ENCODE peak calls at places on chromosomes 3 and 15, in four cellular contexts. A is ascending aorta, T is endodermal cell, R is progenitor cell of endocrine pancreas. K is an unnamed sample.
A peak's percentile ranks its signal among the peaks of the same experiment; 100 is the strongest.

GRCh38 chr3:55651011-55651410 is 163.9 kb upstream of the WNT5A start:
- DNase-seq in R (no peak), T (no peak), A (no peak), K (no peak)

GRCh38 chr3:62587579-62588031 is 214.3 kb upstream of the FEZF2 start:
- DNase-seq in R (no peak), A (no peak), T (no peak), K (no peak)

GRCh38 chr3:77319711-77320110 is 279.8 kb downstream of the ROBO2 start:
- DNase-seq in T (peak; percentile 53), R (no peak), A (no peak), K (no peak)

GRCh38 chr3:90091557-90091956 is 984.1 kb downstream of the EPHA3 start:
- DNase-seq in A (no peak), R (no peak), T (peak; percentile 75), K (no peak)

GRCh38 chr3:57126244-57126643 is 38.9 kb downstream of the IL17RD start:
- DNase-seq in T (peak; percentile 87), A (no peak), R (no peak), K (no peak)

GRCh38 chr3:39378092-39378491 is 5.1 kb upstream of the SLC25A38 start:
- DNase-seq in A (no peak), T (peak; percentile 91), R (peak; percentile 34), K (no peak)

GRCh38 chr15:92541197-92542190 is 114.1 kb downstream of the FAM174B start:
- DNase-seq in T (no peak), R (no peak), A (no peak), K (no peak)

GRCh38 chr15:99014803-99015676 is 7.4 kb upstream of the PGPEP1L start:
- DNase-seq in T (peak; percentile 94), R (peak; percentile 62), A (no peak), K (peak; percentile 80)

GRCh38 chr3:160174621-160175020 is 50.6 kb upstream of the C3orf80 start:
- DNase-seq in T (no peak), A (no peak), R (no peak), K (no peak)

GRCh38 chr3:30607032-30607833 is 832 bp downstream of the TGFBR2 start:
- DNase-seq in R (peak; percentile 34), T (peak; percentile 85), A (no peak), K (peak; percentile 21)

GRCh38 chr3:197499427-197499826 is 56.3 kb downstream of the BDH1 start:
- DNase-seq in A (no peak), R (no peak), T (no peak), K (no peak)

GRCh38 chr3:54954019-54954418 is 26.2 kb upstream of the LRTM1 start:
- DNase-seq in T (peak; percentile 78), A (no peak), R (no peak), K (no peak)

GRCh38 chr3:188037965-188038581 is 115.9 kb upstream of the LPP start:
- DNase-seq in A (no peak), R (no peak), T (no peak), K (no peak)

GRCh38 chr3:75342425-75342824 is 321.7 kb upstream of the FRG2C start:
- DNase-seq in R (no peak), T (no peak), A (no peak), K (no peak)
- TF ChIP-seq CTCF in R (no peak), T (no peak), A (no peak), K (no peak)

GRCh38 chr15:46315540-46315939 is 680.7 kb downstream of the SQOR start:
- DNase-seq in A (no peak), T (no peak), R (no peak), K (no peak)
- TF ChIP-seq CTCF in A (no peak), T (no peak), R (no peak), K (no peak)

DNA sequence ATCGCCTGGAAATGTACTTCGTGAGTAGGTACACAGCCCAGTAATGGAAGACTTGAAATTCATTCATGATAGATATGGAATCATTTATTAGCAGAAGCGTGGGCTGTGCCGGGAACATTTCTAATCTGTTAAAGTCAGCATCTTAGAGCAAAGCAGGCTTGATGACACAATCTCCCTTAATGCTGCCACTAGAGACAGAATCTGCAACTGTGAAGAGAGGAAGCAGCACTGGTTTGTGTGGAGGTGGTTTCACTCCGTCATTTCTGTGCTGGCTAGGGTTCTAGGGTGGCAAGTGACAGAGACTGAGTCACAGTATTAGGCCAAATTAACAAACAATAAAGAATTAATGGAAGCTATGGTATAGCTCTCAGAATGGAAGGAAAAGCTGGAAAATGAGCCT is 225.1 kb upstream of the PROK2 start:
- DNase-seq in A (no peak), T (no peak), R (no peak), K (no peak)
- TF ChIP-seq CTCF in A (no peak), T (no peak), R (no peak), K (no peak)

GRCh38 chr3:123629747-123630047 is 44.8 kb upstream of the HACD2 start:
- DNase-seq in A (no peak), T (peak; percentile 71), R (no peak), K (no peak)
- TF ChIP-seq CTCF in A (no peak), T (peak; percentile 66), R (peak; percentile 18), K (no peak)

DNA sequence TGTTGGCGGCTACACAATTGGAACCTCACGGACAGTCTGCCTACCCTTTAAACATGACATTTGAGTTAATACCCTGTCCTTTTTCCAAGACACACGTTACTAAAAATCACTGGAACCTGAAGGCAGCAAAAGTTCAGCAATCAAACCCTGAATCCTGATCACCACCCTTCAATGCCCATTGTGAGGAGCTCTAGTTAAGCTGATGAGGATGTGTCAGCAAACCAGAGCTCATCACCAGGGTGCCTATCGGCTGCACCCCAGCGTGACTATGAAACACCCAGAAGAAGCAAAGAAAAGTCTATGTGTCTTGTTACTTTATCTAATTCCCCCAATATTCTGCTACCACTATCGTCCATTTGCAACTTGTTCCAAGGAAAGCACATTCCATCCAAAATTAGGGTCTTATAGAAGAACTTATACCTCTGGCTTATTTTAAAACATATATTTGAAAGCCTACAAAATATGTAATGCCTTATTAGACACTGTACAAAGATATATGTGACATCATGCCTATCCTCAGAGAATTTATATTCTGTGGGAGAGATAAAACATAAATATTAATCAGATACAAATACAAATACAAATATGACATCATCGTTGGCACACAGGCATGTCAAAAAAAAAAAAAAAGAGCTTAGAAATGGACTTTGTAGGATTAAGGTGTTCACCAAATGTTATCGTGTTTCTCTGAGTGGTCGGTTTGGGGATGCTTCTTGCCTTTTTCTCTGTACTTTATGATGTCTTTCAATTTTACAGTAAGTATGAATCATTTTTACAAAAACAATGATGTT is 219.7 kb upstream of the SETMAR start:
- DNase-seq in R (no peak), A (no peak), T (no peak), K (no peak)
- TF ChIP-seq CTCF in R (no peak), A (no peak), T (no peak), K (no peak)

GRCh38 chr15:45703670-45704328 is 69.0 kb downstream of the SQOR start:
- DNase-seq in T (peak; percentile 79), R (no peak), A (no peak), K (no peak)
- TF ChIP-seq CTCF in T (peak; percentile 78), R (peak; percentile 62), A (no peak), K (no peak)